ENCODE peak calls at places on chromosomes 13 and 19, in five cellular contexts. One of them, this sample, is unnamed.

GRCh38 chr19:12782424-12783225 is 7.3 kb upstream of the HOOK2 start:
- DNase-seq in spleen: peak; percentile 98
- DNase-seq in activated B cell treated with CpG ODN at 0.5 μM for 24 hours: peak; percentile 89
- DNase-seq in H54: no peak
- DNase-seq in EL: peak; percentile 80
- DNase-seq in this sample: peak; percentile 90

GRCh38 chr19:34597596-34597995 is 79.4 kb downstream of the SCGB2B2 start:
- DNase-seq in spleen: no peak
- DNase-seq in activated B cell treated with CpG ODN at 0.5 μM for 24 hours: no peak
- DNase-seq in H54: no peak
- DNase-seq in EL: no peak
- DNase-seq in this sample: no peak

GRCh38 chr19:4206818-4207484 is 22.4 kb upstream of the EBI3 start:
- DNase-seq in spleen: no peak
- DNase-seq in activated B cell treated with CpG ODN at 0.5 μM for 24 hours: no peak
- DNase-seq in H54: peak; percentile 58
- DNase-seq in EL: peak; percentile 32
- DNase-seq in this sample: peak; percentile 26

GRCh38 chr19:15675560-15675959 is 2.7 kb downstream of the CYP4F12 start:
- DNase-seq in spleen: no peak
- DNase-seq in activated B cell treated with CpG ODN at 0.5 μM for 24 hours: no peak
- DNase-seq in H54: no peak
- DNase-seq in EL: no peak
- DNase-seq in this sample: no peak

GRCh38 chr13:107301724-107302374 is 733.9 kb upstream of the ARGLU1 start:
- DNase-seq in spleen: no peak
- DNase-seq in activated B cell treated with CpG ODN at 0.5 μM for 24 hours: no peak
- DNase-seq in H54: no peak
- DNase-seq in EL: no peak
- DNase-seq in this sample: peak; percentile 27

GRCh38 chr19:49528211-49528771 is 488 bp downstream of the RCN3 start:
- DNase-seq in spleen: peak; percentile 77
- DNase-seq in activated B cell treated with CpG ODN at 0.5 μM for 24 hours: no peak
- DNase-seq in H54: no peak
- DNase-seq in EL: peak; percentile 90
- DNase-seq in this sample: peak; percentile 79

GRCh38 chr19:6464070-6464873 is at the start of gene CRB3:
- DNase-seq in spleen: peak; percentile 83
- DNase-seq in activated B cell treated with CpG ODN at 0.5 μM for 24 hours: no peak
- DNase-seq in H54: no peak
- DNase-seq in EL: no peak
- DNase-seq in this sample: no peak

GRCh38 chr13:40206241-40207109 is 460.0 kb downstream of the FOXO1 start:
- DNase-seq in spleen: no peak
- DNase-seq in activated B cell treated with CpG ODN at 0.5 μM for 24 hours: peak; percentile 52
- DNase-seq in H54: no peak
- DNase-seq in EL: no peak
- DNase-seq in this sample: no peak

GRCh38 chr19:5024282-5024681 is 55.4 kb downstream of the KDM4B start:
- DNase-seq in spleen: peak; percentile 54
- DNase-seq in activated B cell treated with CpG ODN at 0.5 μM for 24 hours: no peak
- DNase-seq in H54: no peak
- DNase-seq in EL: no peak
- DNase-seq in this sample: no peak

GRCh38 chr19:6678690-6679109 is 8.7 kb upstream of the TNFSF14 start:
- DNase-seq in spleen: peak; percentile 10
- DNase-seq in activated B cell treated with CpG ODN at 0.5 μM for 24 hours: no peak
- DNase-seq in H54: peak; percentile 35
- DNase-seq in EL: peak; percentile 23
- DNase-seq in this sample: no peak

GRCh38 chr19:48398329-48399235 is 5.1 kb downstream of the GRIN2D start:
- DNase-seq in spleen: peak; percentile 96
- DNase-seq in activated B cell treated with CpG ODN at 0.5 μM for 24 hours: peak; percentile 80
- DNase-seq in H54: no peak
- DNase-seq in EL: peak; percentile 84
- DNase-seq in this sample: peak; percentile 93

GRCh38 chr19:1556639-1557070 is 11.5 kb downstream of the MEX3D start:
- DNase-seq in spleen: no peak
- DNase-seq in activated B cell treated with CpG ODN at 0.5 μM for 24 hours: no peak
- DNase-seq in H54: no peak
- DNase-seq in EL: no peak
- DNase-seq in this sample: no peak

GRCh38 chr13:42969558-42970172 is 22.4 kb downstream of the EPSTI1 start:
- DNase-seq in spleen: peak; percentile 91
- DNase-seq in activated B cell treated with CpG ODN at 0.5 μM for 24 hours: peak; percentile 71
- DNase-seq in H54: peak; percentile 32
- DNase-seq in EL: peak; percentile 76
- DNase-seq in this sample: peak; percentile 85

GRCh38 chr13:49097374-49097773 is 121.7 kb downstream of the FNDC3A start:
- DNase-seq in spleen: no peak
- DNase-seq in activated B cell treated with CpG ODN at 0.5 μM for 24 hours: no peak
- DNase-seq in H54: no peak
- DNase-seq in EL: peak; percentile 72
- DNase-seq in this sample: peak; percentile 81

GRCh38 chr13:24713022-24713421 is 32.8 kb downstream of the ATP12A start:
- DNase-seq in spleen: no peak
- DNase-seq in activated B cell treated with CpG ODN at 0.5 μM for 24 hours: no peak
- DNase-seq in H54: no peak
- DNase-seq in EL: no peak
- DNase-seq in this sample: no peak

GRCh38 chr13:77196052-77196618 is 130.8 kb downstream of the MYCBP2 start:
- DNase-seq in spleen: no peak
- DNase-seq in activated B cell treated with CpG ODN at 0.5 μM for 24 hours: no peak
- DNase-seq in H54: no peak
- DNase-seq in EL: no peak
- DNase-seq in this sample: peak; percentile 10

GRCh38 chr13:43058318-43058674 is 34.9 kb downstream of the DNAJC15 start:
- DNase-seq in spleen: no peak
- DNase-seq in activated B cell treated with CpG ODN at 0.5 μM for 24 hours: no peak
- DNase-seq in H54: peak; percentile 23
- DNase-seq in EL: peak; percentile 99
- DNase-seq in this sample: peak; percentile 67

GRCh38 chr13:65400707-65401106 is 1829.4 kb downstream of the PCDH9 start:
- DNase-seq in spleen: no peak
- DNase-seq in activated B cell treated with CpG ODN at 0.5 μM for 24 hours: no peak
- DNase-seq in H54: no peak
- DNase-seq in EL: no peak
- DNase-seq in this sample: no peak

GRCh38 chr13:48978942-48979601 is 3.4 kb downstream of the FNDC3A start:
- DNase-seq in spleen: no peak
- DNase-seq in activated B cell treated with CpG ODN at 0.5 μM for 24 hours: no peak
- DNase-seq in H54: no peak
- DNase-seq in EL: peak; percentile 15
- DNase-seq in this sample: peak; percentile 34

GRCh38 chr19:15584541-15585115 is 30.4 kb upstream of the CYP4F8 start:
- DNase-seq in spleen: peak; percentile 95
- DNase-seq in activated B cell treated with CpG ODN at 0.5 μM for 24 hours: peak; percentile 75
- DNase-seq in H54: peak; percentile 78
- DNase-seq in EL: peak; percentile 51
- DNase-seq in this sample: peak; percentile 57

GRCh38 chr19:28312269-28312668 is 900.7 kb downstream of the UQCRFS1 start:
- DNase-seq in spleen: no peak
- DNase-seq in activated B cell treated with CpG ODN at 0.5 μM for 24 hours: no peak
- DNase-seq in H54: no peak
- DNase-seq in EL: no peak
- DNase-seq in this sample: no peak

GRCh38 chr13:99686944-99687382 is 185.7 kb downstream of the TM9SF2 start:
- DNase-seq in spleen: no peak
- DNase-seq in activated B cell treated with CpG ODN at 0.5 μM for 24 hours: no peak
- DNase-seq in H54: no peak
- DNase-seq in EL: no peak
- DNase-seq in this sample: no peak

GRCh38 chr13:113782472-113782871 is 23.4 kb downstream of the TMEM255B start:
- DNase-seq in spleen: peak; percentile 18
- DNase-seq in activated B cell treated with CpG ODN at 0.5 μM for 24 hours: no peak
- DNase-seq in H54: no peak
- DNase-seq in EL: no peak
- DNase-seq in this sample: no peak

GRCh38 chr19:52786078-52786463 is 520 bp downstream of the ZNF600 start:
- DNase-seq in spleen: peak; percentile 75
- DNase-seq in activated B cell treated with CpG ODN at 0.5 μM for 24 hours: no peak
- DNase-seq in H54: no peak
- DNase-seq in EL: peak; percentile 12
- DNase-seq in this sample: peak; percentile 1

GRCh38 chr13:97001641-97002040 is 7.4 kb upstream of the OXGR1 start:
- DNase-seq in spleen: no peak
- DNase-seq in activated B cell treated with CpG ODN at 0.5 μM for 24 hours: no peak
- DNase-seq in H54: no peak
- DNase-seq in EL: no peak
- DNase-seq in this sample: no peak

GRCh38 chr13:39023761-39024160 is 14.1 kb downstream of the PROSER1 start:
- DNase-seq in spleen: no peak
- DNase-seq in activated B cell treated with CpG ODN at 0.5 μM for 24 hours: no peak
- DNase-seq in H54: no peak
- DNase-seq in EL: no peak
- DNase-seq in this sample: peak; percentile 91

This sample was measured in fibroblast of villous mesenchyme.